ENCODE peak calls at places on chromosome 17, in seven cellular contexts. X, P, C, U, T, Q and H are unnamed samples. For H3K9me3, the result is how much of the 10 kb centered on the place peaks cover.

GRCh38 chr17:74267579-74267978 is 6.5 kb upstream of the DNAI2 start:
- DNase-seq in U (no peak), C (no peak), X (no peak), P (no peak), Q (no peak), T (no peak), H (no peak)

GRCh38 chr17:53032861-53033271 is 789.9 kb upstream of the KIF2B start:
- DNase-seq in Q (no peak), T (peak), U (peak), X (peak), P (peak), C (no peak), H (no peak)

GRCh38 chr17:13362341-13363122 is 239.2 kb downstream of the HS3ST3A1 start:
- DNase-seq in Q (no peak), P (no peak), X (no peak), T (no peak), C (no peak), U (peak), H (no peak)

GRCh38 chr17:64694207-64694606 is 32.1 kb upstream of the SMURF2 start:
- DNase-seq in Q (no peak), X (peak), U (peak), T (peak), C (peak), P (peak), H (peak)

GRCh38 chr17:31404028-31404949 is 12.8 kb downstream of the RAB11FIP4 start:
- DNase-seq in U (no peak), X (no peak), Q (no peak), C (no peak), T (no peak), P (no peak), H (peak)

GRCh38 chr17:42819939-42820535 is 4.0 kb downstream of the BECN1 start:
- DNase-seq in P (peak), T (peak), X (peak), Q (no peak), C (no peak), U (peak), H (no peak)

GRCh38 chr17:7438050-7438614 is 1.2 kb upstream of the FGF11 start:
- DNase-seq in U (no peak), C (peak), Q (no peak), X (peak), T (peak), P (no peak), H (peak)

GRCh38 chr17:43360376-43360738 is 38.4 kb upstream of the ARL4D start:
- DNase-seq in C (peak), Q (no peak), T (peak), P (no peak), U (peak), X (peak), H (no peak)

GRCh38 chr17:63848834-63849689 is 6.6 kb upstream of the SMARCD2 start:
- DNase-seq in T (peak), U (peak), X (peak), Q (peak), C (peak), P (peak), H (peak)

GRCh38 chr17:35871415-35871814 is 2.7 kb upstream of the HEATR9 start:
- DNase-seq in U (no peak), C (no peak), T (no peak), X (no peak), P (no peak), Q (no peak), H (no peak)

GRCh38 chr17:2335726-2336214 is 487 bp downstream of the TSR1 start:
- DNase-seq in Q (no peak), T (peak), C (no peak), U (no peak), P (no peak), X (peak), H (no peak)

GRCh38 chr17:4334332-4334731 is 32.1 kb downstream of the UBE2G1 start:
- DNase-seq in C (no peak), P (no peak), Q (no peak), X (no peak), T (no peak), U (no peak), H (no peak)

GRCh38 chr17:41421116-41421515 is 3.3 kb downstream of the KRT37 start:
- DNase-seq in Q (no peak), X (no peak), C (peak), P (no peak), T (no peak), U (peak), H (no peak)

GRCh38 chr17:45705123-45706009 is 78.8 kb upstream of the CRHR1 start:
- DNase-seq in Q (no peak), P (peak), C (peak), T (no peak), U (peak), X (no peak), H (no peak)

GRCh38 chr17:37060094-37060493 is 111.3 kb downstream of the AATF start:
- DNase-seq in Q (no peak), U (peak), T (no peak), X (no peak), P (no peak), C (no peak), H (no peak)

GRCh38 chr17:66200685-66201092 is 8.8 kb upstream of the CEP112 start:
- DNase-seq in U (peak), C (peak), P (peak), X (peak), T (peak), Q (no peak), H (no peak)

GRCh38 chr17:58970966-58971575 is 135.6 kb downstream of the TRIM37 start:
- DNase-seq in U (peak), Q (no peak), X (no peak), P (no peak), T (no peak), C (no peak), H (no peak)

GRCh38 chr17:18093616-18094408 is 6.1 kb downstream of the DRG2 start:
- DNase-seq in X (peak), T (no peak), Q (no peak), C (peak), U (peak), P (peak), H (no peak)

GRCh38 chr17:78126895-78127239 is 1.7 kb downstream of the TMC6 start:
- DNase-seq in X (no peak), T (no peak), C (no peak), P (no peak), Q (no peak), U (no peak), H (no peak)

GRCh38 chr17:19928299-19928698 is 49.3 kb downstream of the AKAP10 start:
- DNase-seq in P (no peak), X (no peak), Q (no peak), T (no peak), U (peak), C (no peak), H (no peak)

GRCh38 chr17:39751637-39752036 is 13.9 kb downstream of the GRB7 start:
- DNase-seq in X (peak), T (no peak), Q (no peak), C (no peak), U (no peak), P (no peak), H (no peak)

GRCh38 chr17:58250344-58251011 is 12.1 kb downstream of the LPO start:
- DNase-seq in U (no peak), C (no peak), Q (no peak), T (no peak), X (peak), P (no peak), H (no peak)

GRCh38 chr17:31877911-31878702 is 19.1 kb upstream of the COPRS start:
- DNase-seq in T (no peak), P (no peak), Q (no peak), C (peak), X (no peak), U (peak), H (no peak)

GRCh38 chr17:57092779-57093178 is 7.7 kb downstream of the AKAP1 start:
- DNase-seq in X (no peak), C (no peak), Q (no peak), T (no peak), U (no peak), P (no peak), H (no peak)

GRCh38 chr17:46195939-46196338 is 2.7 kb upstream of the KANSL1 start:
- DNase-seq in C (no peak), Q (no peak), X (no peak), P (no peak), U (no peak), T (no peak), H (no peak)

GRCh38 chr17:36545093-36545464 is 360 bp downstream of the GGNBP2 start:
- DNase-seq in U (no peak), T (no peak), P (no peak), Q (peak), C (no peak), X (no peak), H (no peak)

GRCh38 chr17:79681101-79681621 is 49.6 kb upstream of the ENPP7 start:
- DNase-seq in P (no peak), X (no peak), T (no peak), Q (no peak), C (no peak), U (no peak), H (no peak)

GRCh38 chr17:40062347-40063033 is at the start of gene THRA:
- DNase-seq in X (peak), U (peak), C (peak), Q (no peak), P (no peak), T (peak), H (peak)

GRCh38 chr17:61443475-61443882 is 8.7 kb upstream of the TBX4 start:
- DNase-seq in T (no peak), C (no peak), U (no peak), Q (no peak), P (no peak), X (no peak), H (no peak)

GRCh38 chr17:33218657-33219298 is 74.3 kb downstream of the ASIC2 start:
- DNase-seq in T (no peak), U (peak), Q (no peak), P (no peak), C (no peak), X (no peak), H (no peak)

GRCh38 chr17:69947027-69947759 is 127.8 kb upstream of the KCNJ16 start:
- DNase-seq in C (no peak), Q (no peak), X (no peak), T (no peak), P (no peak), U (peak), H (no peak)

GRCh38 chr17:78314683-78315354 is 45.1 kb downstream of the SOCS3 start:
- DNase-seq in Q (no peak), P (no peak), C (no peak), U (no peak), X (no peak), T (no peak), H (no peak)

GRCh38 chr17:29826045-29826692 is 103.9 kb downstream of the SSH2 start:
- DNase-seq in X (no peak), C (no peak), U (no peak), P (no peak), T (no peak), Q (no peak), H (no peak)

GRCh38 chr17:79942591-79943353 is 92.9 kb downstream of the TBC1D16 start:
- DNase-seq in Q (no peak), P (no peak), X (no peak), C (no peak), U (peak), T (peak), H (peak)

GRCh38 chr17:41977991-41978390 is 11.4 kb downstream of the CNP start:
- DNase-seq in Q (no peak), U (no peak), C (peak), X (no peak), P (no peak), T (no peak), H (no peak)

GRCh38 chr17:17561408-17562144 is 29.9 kb downstream of the PEMT start:
- DNase-seq in X (peak), C (peak), U (no peak), T (peak), Q (no peak), P (no peak), H (peak)

GRCh38 chr17:19728114-19728495 is 11.7 kb upstream of the SLC47A2 start:
- DNase-seq in P (no peak), Q (no peak), X (peak), C (peak), U (peak), T (peak), H (peak)

GRCh38 chr17:7047566-7047965 is 3.7 kb upstream of the SLC16A11 start:
- DNase-seq in U (no peak), P (no peak), Q (no peak), T (no peak), C (no peak), X (no peak), H (no peak)

GRCh38 chr17:68403122-68403521 is 54.2 kb downstream of the WIPI1 start:
- DNase-seq in C (no peak), X (no peak), T (no peak), P (no peak), Q (no peak), U (no peak), H (no peak)

GRCh38 chr17:38749222-38750043 is 1.3 kb upstream of the PCGF2 start:
- DNase-seq in Q (no peak), T (peak), P (peak), X (peak), U (peak), C (peak), H (peak)
- TF ChIP-seq POLR2A in Q (peak), T (peak), P (peak), X (peak), U (no peak), C (peak), H (peak)

DNA sequence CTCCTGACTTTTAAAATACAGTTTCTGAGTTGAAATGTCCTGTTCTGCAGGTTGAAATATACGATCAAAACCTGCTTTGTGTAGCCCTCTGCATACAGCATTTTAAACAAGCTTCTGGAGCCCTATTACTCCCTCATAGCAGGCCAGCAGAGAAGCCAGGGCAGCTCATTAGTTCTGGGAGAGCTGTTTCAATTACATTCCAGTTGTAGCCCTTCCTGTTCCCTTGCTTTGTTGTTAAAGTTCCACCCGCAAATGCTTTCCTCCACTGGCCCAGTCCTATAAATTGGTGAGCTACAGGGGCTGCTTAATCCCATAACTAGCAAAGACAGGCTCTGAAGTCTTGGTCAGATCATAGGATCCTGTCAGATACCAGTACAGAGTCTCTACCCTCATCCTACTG is 162.5 kb downstream of the SLC39A11 start:
- DNase-seq in U (no peak), Q (no peak), C (no peak), P (no peak), X (no peak), T (no peak), H (no peak)
- H3K9me3 ChIP-seq in U (under half), Q (under half), C (under half), P (under half), X (under half), T (under half), H (under half)

GRCh38 chr17:27078296-27078695 is 215.6 kb upstream of the WSB1 start:
- DNase-seq in T (no peak), C (no peak), X (no peak), U (no peak), P (no peak), Q (no peak), H (no peak)

GRCh38 chr17:27082023-27082774 is 211.7 kb upstream of the WSB1 start:
- DNase-seq in U (no peak), Q (no peak), C (no peak), P (no peak), T (no peak), X (no peak), H (no peak)

GRCh38 chr17:27081002-27081638 is 212.8 kb upstream of the WSB1 start:
- DNase-seq in C (no peak), T (no peak), P (no peak), U (no peak), Q (no peak), X (no peak), H (no peak)

GRCh38 chr17:27076814-27077213 is 217.1 kb upstream of the WSB1 start:
- DNase-seq in U (no peak), P (no peak), X (no peak), T (no peak), C (no peak), Q (no peak), H (no peak)

GRCh38 chr17:27079660-27080059 is 214.3 kb upstream of the WSB1 start:
- DNase-seq in P (no peak), X (no peak), Q (no peak), T (no peak), C (no peak), U (no peak), H (no peak)
- TF ChIP-seq POLR2A in P (no peak), X (no peak), Q (no peak), T (no peak), C (no peak), U (no peak), H (no peak)

GRCh38 chr17:22409160-22409751 is 716.9 kb downstream of the KCNJ18 start:
- DNase-seq in U (no peak), X (no peak), C (no peak), P (no peak), Q (no peak), T (no peak), H (no peak)
- H3K9me3 ChIP-seq in U (under half), X (under half), C (under half), P (under half), Q (under half), T (under half), H (under half)

DNA sequence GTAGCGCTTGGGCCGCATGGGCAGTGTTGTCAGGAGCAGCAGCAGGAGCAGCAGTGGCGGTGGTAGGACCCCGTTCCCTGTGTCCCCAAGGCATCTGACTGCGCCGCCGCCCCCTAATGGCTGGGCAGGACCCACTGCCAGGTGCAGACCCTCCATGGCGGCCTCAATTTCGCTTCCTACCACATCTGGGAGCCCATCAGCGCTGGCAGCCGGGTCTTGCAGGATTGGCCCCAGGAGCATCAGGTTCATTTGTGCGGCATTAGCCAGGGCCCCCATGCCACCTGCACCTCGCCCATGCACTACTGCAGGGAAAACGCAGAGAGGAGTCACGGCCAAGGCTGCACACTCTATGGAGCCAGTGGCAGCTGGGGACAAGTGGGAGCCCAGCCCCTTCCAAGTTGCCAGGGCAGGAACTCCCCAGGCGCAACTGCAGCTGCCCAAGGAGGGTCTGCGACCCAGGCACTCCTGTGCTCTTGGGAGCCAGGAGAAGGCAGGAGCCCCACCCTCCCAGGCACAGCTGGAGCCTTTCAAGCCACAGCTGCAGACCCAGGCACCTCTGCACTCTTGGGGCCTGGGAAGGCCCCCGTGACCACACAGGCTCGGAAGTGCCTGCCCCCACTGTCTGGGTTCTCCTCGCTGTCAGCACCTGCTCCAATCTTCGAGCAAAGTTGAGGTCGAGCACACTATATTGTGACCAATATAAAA is 594.2 kb downstream of the KCNJ18 start:
- DNase-seq in P (no peak), X (peak), U (no peak), C (peak), T (no peak), Q (no peak), H (peak)
- TF ChIP-seq POLR2A in P (no peak), X (no peak), U (no peak), C (no peak), T (no peak), Q (no peak), H (no peak)

DNA sequence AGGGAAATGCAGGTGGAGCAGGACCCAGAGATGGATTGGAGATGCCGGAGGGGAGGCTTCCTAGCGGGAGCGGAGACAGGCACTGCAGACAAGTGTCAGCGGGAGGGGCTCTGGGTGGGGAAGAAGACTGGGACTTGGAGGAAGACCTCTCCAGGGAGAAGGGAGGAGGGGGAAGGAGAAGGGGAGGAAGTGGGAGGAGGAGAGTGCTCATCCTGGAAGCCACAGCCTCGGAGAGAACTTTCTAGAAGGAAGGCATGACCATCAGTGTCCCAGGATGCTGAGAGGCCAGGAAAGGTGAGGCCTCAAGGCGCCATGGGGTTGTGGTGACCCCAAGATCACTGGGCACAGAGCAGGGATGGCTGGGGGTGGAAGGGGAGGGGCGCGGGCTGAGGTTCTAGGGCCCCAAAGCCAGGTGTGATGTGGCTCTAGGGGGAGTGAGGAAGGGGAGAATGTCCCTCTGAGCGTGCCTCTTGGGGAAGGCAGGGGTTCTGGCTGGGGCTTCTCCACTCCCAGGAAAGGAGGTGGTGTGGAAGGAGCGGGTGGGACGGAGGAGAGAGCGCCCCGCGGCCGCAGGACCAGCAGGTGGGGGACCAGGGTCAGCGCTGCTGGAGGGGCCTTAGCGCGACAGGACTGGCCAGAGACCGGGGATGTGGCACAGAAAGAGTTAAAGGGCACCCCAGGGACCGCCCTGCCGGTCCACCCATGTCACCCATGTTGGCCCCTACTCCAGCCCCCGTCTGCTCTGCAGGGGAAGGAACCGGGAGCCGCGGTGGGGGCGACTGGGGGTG is 900 bp upstream of the GCGR start:
- DNase-seq in U (no peak), P (no peak), T (no peak), X (no peak), C (no peak), Q (no peak), H (peak)
- H3K9me3 ChIP-seq in U (under half), P (under half), T (under half), X (under half), C (under half), Q (under half), H (under half)

GRCh38 chr17:75854111-75854748 is 905 bp downstream of the WBP2 start:
- DNase-seq in X (peak), U (peak), P (no peak), Q (no peak), C (no peak), T (no peak), H (peak)
- TF ChIP-seq POLR2A in X (peak), U (no peak), P (no peak), Q (peak), C (no peak), T (no peak), H (peak)

DNA sequence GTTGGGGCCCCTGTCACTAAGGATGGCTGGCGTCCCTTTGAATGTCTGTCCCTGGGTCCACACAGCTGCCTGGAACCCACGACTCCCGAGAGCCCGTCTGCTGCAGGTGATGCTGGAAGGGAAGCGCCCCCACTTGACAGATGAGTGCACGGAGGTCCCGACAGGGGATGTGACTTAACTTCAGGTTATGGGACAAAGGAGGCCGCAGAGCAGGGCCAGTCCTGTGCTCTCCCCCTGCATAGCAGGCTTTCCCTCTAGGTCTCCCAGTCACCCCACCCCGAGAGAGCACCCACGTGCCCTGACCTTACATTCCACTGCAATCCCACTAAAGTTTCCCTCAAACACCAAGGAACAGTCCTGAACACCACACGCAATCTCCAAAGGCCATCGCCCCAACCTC is 6.0 kb upstream of the RCVRN start:
- DNase-seq in U (no peak), Q (no peak), C (no peak), T (no peak), P (no peak), X (no peak), H (no peak)
- H3K9me3 ChIP-seq in U (under half), Q (under half), C (under half), T (under half), P (under half), X (under half), H (under half)

GRCh38 chr17:75456417-75457046 is at the start of gene TMEM94:
- DNase-seq in C (peak), U (peak), X (peak), P (peak), T (peak), Q (peak), H (peak)
- TF ChIP-seq POLR2A in C (no peak), U (peak), X (no peak), P (no peak), T (peak), Q (peak), H (peak)